ENCODE peak calls at places on chromosomes 2 and 18, in five cellular contexts. Q is body of pancreas, M is pancreas, A is mammary epithelial cell, L is heart left ventricle. R is an unnamed sample. For H3K9me3, the result is how much of the 10 kb centered on the place peaks cover.

GRCh38 chr18:13629841-13630747 is 96.3 kb downstream of the FAM210A start:
- DNase-seq in Q (peak), M (no peak), A (peak), L (peak), R (no peak)

GRCh38 chr2:25885933-25886332 is 7.6 kb upstream of the ASXL2 start:
- DNase-seq in Q (no peak), M (no peak), A (peak), L (no peak), R (no peak)

GRCh38 chr2:70921839-70922590 is 13.7 kb upstream of the ATP6V1B1 start:
- DNase-seq in Q (no peak), M (no peak), A (no peak), L (no peak), R (no peak)

GRCh38 chr2:175930504-175930903 is 71.6 kb downstream of the LNPK start:
- DNase-seq in Q (no peak), M (no peak), A (peak), L (no peak), R (no peak)

GRCh38 chr2:73268368-73268830 is 15.9 kb downstream of the FBXO41 start:
- DNase-seq in Q (no peak), M (no peak), A (no peak), L (no peak), R (no peak)

GRCh38 chr2:75790121-75790520 is 79.4 kb upstream of the GCFC2 start:
- DNase-seq in Q (no peak), M (no peak), A (no peak), L (no peak), R (no peak)

GRCh38 chr18:73891572-73892421 is 255.8 kb downstream of the FBXO15 start:
- DNase-seq in Q (no peak), M (no peak), A (no peak), L (no peak), R (no peak)

GRCh38 chr2:11750917-11751316 is 4.5 kb downstream of the LPIN1 start:
- DNase-seq in Q (peak), M (no peak), A (peak), L (no peak), R (no peak)

GRCh38 chr2:173286153-173286809 is 68.4 kb upstream of the CDCA7 start:
- DNase-seq in Q (no peak), M (no peak), A (no peak), L (no peak), R (no peak)

GRCh38 chr2:68454719-68455118 is 12.4 kb downstream of the FBXO48 start:
- DNase-seq in Q (no peak), M (no peak), A (no peak), L (no peak), R (no peak)

DNA sequence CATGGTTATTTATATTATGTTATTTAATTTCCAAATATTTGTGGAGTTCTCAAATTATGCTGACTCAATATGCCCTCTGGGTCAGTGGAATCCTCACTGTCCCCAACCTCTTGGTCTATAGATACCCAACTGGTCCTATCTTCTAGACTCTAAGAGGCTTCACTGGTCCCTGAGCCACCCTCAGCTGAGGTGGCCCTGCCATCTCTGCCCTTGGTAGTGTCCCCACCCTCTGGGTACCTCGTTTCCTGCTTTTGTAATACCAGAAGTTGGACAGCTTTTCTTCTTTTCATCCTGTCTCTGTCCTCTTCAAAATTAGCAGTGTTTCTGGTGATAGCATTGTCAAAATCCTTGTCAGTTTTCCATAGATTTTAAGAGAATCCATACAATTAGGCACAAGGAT is 11.9 kb downstream of the ZSCAN30 start:
- DNase-seq in Q (no peak), M (no peak), A (no peak), L (no peak), R (no peak)
- H3K9me3 ChIP-seq in Q (under half), M (under half), A (under half), L (under half), R (under half)

DNA sequence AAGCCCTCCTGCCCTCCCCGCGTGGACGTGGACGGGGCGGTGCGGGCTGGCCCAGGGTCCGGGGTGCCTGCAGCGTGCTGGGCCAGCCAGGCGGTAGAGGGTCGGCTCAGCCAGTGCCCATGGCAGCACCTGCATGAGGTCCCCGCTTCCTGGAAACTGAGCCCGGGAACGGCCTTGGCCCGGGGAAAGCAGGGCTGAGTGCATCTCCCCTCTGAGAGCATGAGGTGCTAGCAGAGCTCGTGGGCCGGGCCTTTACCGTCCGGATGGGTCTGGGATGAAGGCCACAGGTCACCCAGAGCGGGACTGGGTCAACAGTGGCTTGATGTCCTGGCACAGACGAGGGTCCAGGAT is 39.8 kb downstream of the TSHZ1 start:
- DNase-seq in Q (no peak), M (no peak), A (no peak), L (no peak), R (no peak)
- H3K27ac ChIP-seq in Q (no peak), M (no peak), A (no peak), L (no peak), R (no peak)

GRCh38 chr2:43265006-43265770 is 38.8 kb upstream of the ZFP36L2 start:
- DNase-seq in Q (no peak), M (no peak), A (no peak), L (peak), R (peak)

GRCh38 chr2:43258547-43259156 is 32.2 kb upstream of the ZFP36L2 start:
- DNase-seq in Q (no peak), M (no peak), A (no peak), L (no peak), R (no peak)

GRCh38 chr2:43266692-43267091 is 40.3 kb upstream of the ZFP36L2 start:
- DNase-seq in Q (peak), M (peak), A (no peak), L (peak), R (peak)

GRCh38 chr2:43267393-43267792 is 41.0 kb upstream of the ZFP36L2 start:
- DNase-seq in Q (peak), M (no peak), A (no peak), L (no peak), R (peak)

GRCh38 chr2:43262239-43262638 is 35.8 kb upstream of the ZFP36L2 start:
- DNase-seq in Q (no peak), M (no peak), A (no peak), L (no peak), R (no peak)
- H3K9me3 ChIP-seq in Q (under half), M (under half), A (under half), L (under half), R (under half)

GRCh38 chr2:79292936-79293335 is 133.4 kb upstream of the REG3A start:
- DNase-seq in Q (no peak), M (no peak), A (no peak), L (no peak), R (no peak)
- H3K27ac ChIP-seq in Q (no peak), M (no peak), A (no peak), L (no peak), R (no peak)

GRCh38 chr2:5203356-5203755 is 488.8 kb upstream of the SOX11 start:
- DNase-seq in Q (no peak), M (no peak), A (no peak), L (no peak), R (no peak)
- H3K9me3 ChIP-seq in Q (under half), M (under half), A (under half), L (under half), R (under half)

GRCh38 chr2:42150159-42150558 is 19.0 kb upstream of the EML4 start:
- DNase-seq in Q (no peak), M (no peak), A (no peak), L (no peak), R (no peak)

GRCh38 chr2:42142476-42143184 is 26.5 kb upstream of the EML4 start:
- DNase-seq in Q (no peak), M (no peak), A (no peak), L (no peak), R (no peak)

GRCh38 chr2:42141687-42142475 is 27.3 kb upstream of the EML4 start:
- DNase-seq in Q (peak), M (peak), A (peak), L (peak), R (peak)

DNA sequence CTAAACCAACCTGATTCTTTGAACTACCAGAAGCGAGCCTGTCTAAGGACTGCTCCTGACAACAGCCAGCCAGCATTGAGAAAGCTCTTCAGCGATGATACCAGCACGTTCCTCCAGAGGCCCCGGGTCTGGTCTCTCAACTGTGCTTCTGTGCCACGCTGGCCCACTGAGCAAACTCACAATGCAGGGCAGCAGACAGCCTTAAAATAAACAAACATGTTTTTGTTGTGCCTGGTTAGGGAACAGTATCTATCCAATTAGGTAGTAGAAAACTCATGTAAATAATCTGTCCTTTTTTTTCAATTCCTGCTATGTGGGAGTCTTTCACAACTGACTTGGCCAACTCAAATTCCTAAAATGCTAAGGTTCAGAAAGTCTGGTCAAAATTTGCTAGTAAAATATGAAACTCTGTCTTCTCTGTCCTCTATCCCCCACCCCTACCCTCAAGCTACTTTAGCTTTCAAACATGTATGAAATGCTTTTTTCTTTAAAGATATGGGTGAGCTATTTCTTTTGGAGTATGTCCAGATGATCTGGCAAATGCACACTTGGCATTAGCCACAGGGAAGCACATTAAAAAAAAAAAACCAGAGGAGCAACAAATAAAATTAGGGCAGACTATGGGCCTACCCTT is 21.4 kb upstream of the EML4 start:
- DNase-seq in Q (peak), M (no peak), A (no peak), L (no peak), R (peak)
- H3K27ac ChIP-seq in Q (no peak), M (peak), A (no peak), L (peak), R (peak)

GRCh38 chr2:80887923-80888322 is 583.4 kb upstream of the LRRTM1 start:
- DNase-seq in Q (no peak), M (no peak), A (no peak), L (no peak), R (no peak)

GRCh38 chr2:80889009-80889408 is 584.5 kb upstream of the LRRTM1 start:
- DNase-seq in Q (no peak), M (no peak), A (no peak), L (no peak), R (no peak)
- H3K9me3 ChIP-seq in Q (under half), M (under half), A (under half), L (under half), R (under half)

DNA sequence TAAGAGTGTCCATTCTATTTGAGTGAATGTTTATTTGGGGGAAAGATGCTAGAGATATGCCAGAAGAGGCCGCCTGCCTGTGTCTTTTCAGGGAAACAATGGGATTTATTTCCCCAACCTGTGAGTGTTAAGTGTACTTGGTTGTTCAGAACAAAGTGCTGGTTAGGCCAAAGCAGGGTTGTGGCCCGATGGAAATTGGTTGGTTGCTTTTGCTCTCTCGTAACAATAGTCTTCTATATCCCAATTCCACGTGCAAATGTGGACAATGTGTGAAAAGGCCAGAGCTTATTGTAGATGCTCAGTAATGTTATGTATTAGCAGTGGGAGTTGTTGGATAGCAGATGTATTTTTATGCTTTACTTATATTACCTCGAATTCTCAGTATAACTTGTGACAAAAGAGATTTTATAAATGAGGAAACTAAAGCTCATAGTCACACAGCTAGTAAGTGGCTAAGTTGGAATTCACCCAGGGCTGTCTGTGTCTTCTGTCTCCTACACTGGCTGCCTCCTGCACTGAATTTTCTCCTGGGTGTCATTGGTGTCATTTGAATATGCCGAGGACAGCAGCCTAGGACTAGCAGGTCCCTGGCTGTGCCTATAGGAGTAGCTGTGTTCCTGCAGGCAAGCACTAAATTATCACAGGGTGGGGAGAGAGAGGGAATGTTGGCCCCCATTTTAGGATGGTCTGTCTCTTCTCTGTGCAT is 21.5 kb downstream of the GPD2 start:
- DNase-seq in Q (no peak), M (no peak), A (no peak), L (no peak), R (no peak)
- H3K27ac ChIP-seq in Q (no peak), M (no peak), A (no peak), L (no peak), R (no peak)